ENCODE peak calls at places on chromosomes 6 and 20, in eight cellular contexts. M is gastrocnemius medialis, D is GM23248, H is mesendoderm, O is hepatocyte, N is right cardiac atrium, L is fibroblast of pulmonary artery, Z is AG09309. V is an unnamed sample.

GRCh38 chr6:34556031-34556471 is at the start of gene SPDEF:
- DNase-seq in M (no peak), D (no peak), H (no peak), O (no peak), N (no peak), L (no peak), Z (no peak), V (no peak)

GRCh38 chr6:27281105-27281539 is 31.0 kb downstream of the POM121L2 start:
- DNase-seq in M (no peak), D (no peak), H (peak), O (no peak), N (no peak), L (no peak), Z (no peak), V (no peak)

GRCh38 chr6:118580585-118581419 is 32.7 kb downstream of the PLN start:
- DNase-seq in M (peak), D (peak), H (peak), O (peak), N (peak), L (peak), Z (peak), V (peak)

GRCh38 chr20:38724603-38725457 is 544 bp downstream of the SLC32A1 start:
- DNase-seq in M (no peak), D (no peak), H (peak), O (no peak), N (no peak), L (no peak), Z (no peak), V (no peak)

GRCh38 chr20:63320616-63321147 is 27.7 kb downstream of the COL20A1 start:
- DNase-seq in M (no peak), D (no peak), H (no peak), O (no peak), N (no peak), L (no peak), Z (no peak), V (no peak)

GRCh38 chr20:62653951-62654685 is 11.8 kb downstream of the SLCO4A1 start:
- DNase-seq in M (no peak), D (no peak), H (no peak), O (no peak), N (no peak), L (no peak), Z (no peak), V (no peak)

GRCh38 chr6:168871535-168872106 is 382.0 kb downstream of the THBS2 start:
- DNase-seq in M (no peak), D (no peak), H (no peak), O (no peak), N (no peak), L (no peak), Z (no peak), V (no peak)

GRCh38 chr6:79993012-79993910 is 11.2 kb upstream of the TTK start:
- DNase-seq in M (no peak), D (no peak), H (no peak), O (no peak), N (no peak), L (no peak), Z (no peak), V (no peak)

GRCh38 chr6:140078552-140079126 is 704.2 kb upstream of the CITED2 start:
- DNase-seq in M (no peak), D (peak), H (no peak), O (peak), N (no peak), L (peak), Z (peak), V (peak)

GRCh38 chr6:35392773-35393672 is 50.7 kb downstream of the PPARD start:
- DNase-seq in M (no peak), D (peak), H (no peak), O (no peak), N (no peak), L (no peak), Z (no peak), V (no peak)

GRCh38 chr6:141359953-141360352 is 772.8 kb upstream of the GJE1 start:
- DNase-seq in M (no peak), D (no peak), H (peak), O (no peak), N (peak), L (peak), Z (no peak), V (peak)

GRCh38 chr6:151209071-151209831 is 30.5 kb upstream of the AKAP12 start:
- DNase-seq in M (no peak), D (peak), H (no peak), O (peak), N (no peak), L (peak), Z (no peak), V (peak)

GRCh38 chr6:105429676-105430075 is 26.8 kb upstream of the PREP start:
- DNase-seq in M (no peak), D (peak), H (no peak), O (no peak), N (no peak), L (no peak), Z (peak), V (no peak)

GRCh38 chr6:98824163-98824906 is 10.0 kb upstream of the POU3F2 start:
- DNase-seq in M (no peak), D (no peak), H (peak), O (no peak), N (no peak), L (no peak), Z (no peak), V (no peak)

GRCh38 chr20:6562111-6562510 is 205.4 kb upstream of the BMP2 start:
- DNase-seq in M (no peak), D (peak), H (no peak), O (peak), N (no peak), L (peak), Z (no peak), V (peak)

GRCh38 chr6:42428326-42429041 is 23.2 kb downstream of the TRERF1 start:
- DNase-seq in M (no peak), D (peak), H (peak), O (no peak), N (peak), L (no peak), Z (no peak), V (no peak)

GRCh38 chr20:1263853-1264252 is 2.2 kb upstream of the SNPH start:
- DNase-seq in M (no peak), D (peak), H (peak), O (no peak), N (no peak), L (peak), Z (no peak), V (peak)

GRCh38 chr20:34377072-34377847 is 14.2 kb downstream of the ITCH start:
- DNase-seq in M (no peak), D (no peak), H (no peak), O (no peak), N (no peak), L (no peak), Z (no peak), V (no peak)

GRCh38 chr20:32978009-32978335 is 26.3 kb downstream of the SUN5 start:
- DNase-seq in M (no peak), D (no peak), H (no peak), O (no peak), N (no peak), L (no peak), Z (no peak), V (no peak)

GRCh38 chr20:63915471-63915870 is 20.5 kb downstream of the DNAJC5 start:
- DNase-seq in M (no peak), D (no peak), H (no peak), O (no peak), N (no peak), L (no peak), Z (no peak), V (no peak)

GRCh38 chr6:16639689-16640480 is 121.4 kb downstream of the ATXN1 start:
- DNase-seq in M (no peak), D (peak), H (no peak), O (peak), N (no peak), L (peak), Z (peak), V (peak)

GRCh38 chr6:119974430-119975159 is 625.0 kb upstream of the MAN1A1 start:
- DNase-seq in M (no peak), D (no peak), H (no peak), O (no peak), N (no peak), L (no peak), Z (no peak), V (no peak)

GRCh38 chr6:148037496-148037895 is 305.1 kb upstream of the SASH1 start:
- DNase-seq in M (no peak), D (peak), H (no peak), O (no peak), N (no peak), L (no peak), Z (peak), V (no peak)

GRCh38 chr6:1313755-1314503 is 2.0 kb downstream of the FOXQ1 start:
- DNase-seq in M (no peak), D (peak), H (peak), O (peak), N (no peak), L (no peak), Z (no peak), V (no peak)

GRCh38 chr20:35866446-35867202 is 87.7 kb downstream of the SCAND1 start:
- DNase-seq in M (no peak), D (peak), H (no peak), O (no peak), N (no peak), L (peak), Z (peak), V (peak)

GRCh38 chr6:100459291-100459690 is 5.4 kb downstream of the SIM1 start:
- DNase-seq in M (no peak), D (no peak), H (no peak), O (no peak), N (no peak), L (no peak), Z (no peak), V (no peak)

GRCh38 chr6:56913276-56914138 is 41.4 kb upstream of the BEND6 start:
- DNase-seq in M (no peak), D (no peak), H (no peak), O (no peak), N (no peak), L (no peak), Z (no peak), V (no peak)

DNA sequence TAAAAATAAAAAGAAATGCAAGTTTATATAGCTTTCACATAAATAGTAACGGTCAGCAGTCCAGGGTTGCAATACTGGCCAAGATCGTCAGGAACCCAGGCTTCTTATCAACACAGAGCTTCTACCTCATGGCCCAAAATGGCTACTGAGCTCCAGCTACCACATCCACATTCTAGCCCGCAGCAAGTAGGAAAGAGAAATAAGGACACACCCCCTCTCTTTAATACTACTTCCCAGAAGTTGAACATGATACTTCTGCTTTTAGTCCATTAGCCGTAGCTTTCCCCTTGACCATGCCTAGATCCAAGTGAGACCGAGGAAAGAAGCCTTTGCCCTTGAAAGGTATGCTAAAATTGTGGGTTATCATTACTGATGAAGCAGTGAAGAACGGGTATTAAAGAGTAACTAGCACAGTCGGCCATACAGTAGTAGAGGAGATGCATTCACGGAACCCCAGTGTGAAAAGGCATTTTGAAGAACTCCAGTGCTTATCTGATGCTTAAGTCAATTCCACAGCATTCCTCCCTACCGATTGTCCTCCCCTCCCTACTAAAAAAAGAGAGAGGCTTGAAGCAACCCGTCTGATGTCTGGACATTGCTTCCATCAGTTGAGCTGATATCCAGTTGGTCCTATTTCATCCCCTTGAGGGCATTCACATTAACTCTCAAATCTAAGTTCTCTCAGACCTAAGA is 226.9 kb upstream of the RREB1 start:
- DNase-seq in M (no peak), D (no peak), H (peak), O (no peak), N (no peak), L (no peak), Z (no peak), V (no peak)
- H3K4me3 ChIP-seq in M (no peak), D (no peak), H (no peak), O (no peak), N (no peak), L (no peak), Z (no peak), V (no peak)

GRCh38 chr6:8983202-8983688 is 547.9 kb upstream of the SLC35B3 start:
- DNase-seq in M (peak), D (peak), H (peak), O (peak), N (peak), L (peak), Z (peak), V (peak)
- H3K4me3 ChIP-seq in M (no peak), D (peak), H (no peak), O (no peak), N (no peak), L (no peak), Z (peak), V (no peak)

GRCh38 chr20:57071283-57071701 is 195.1 kb downstream of the BMP7 start:
- DNase-seq in M (no peak), D (peak), H (peak), O (peak), N (no peak), L (no peak), Z (no peak), V (no peak)
- H3K4me3 ChIP-seq in M (no peak), D (no peak), H (peak), O (no peak), N (no peak), L (no peak), Z (no peak), V (no peak)

GRCh38 chr20:31674895-31675827 is 37.4 kb downstream of the COX4I2 start:
- DNase-seq in M (peak), D (peak), H (peak), O (no peak), N (peak), L (peak), Z (peak), V (peak)

GRCh38 chr20:31676534-31677030 is 38.9 kb downstream of the COX4I2 start:
- DNase-seq in M (no peak), D (no peak), H (no peak), O (no peak), N (no peak), L (no peak), Z (no peak), V (no peak)

GRCh38 chr20:31677553-31678260 is 40.0 kb downstream of the COX4I2 start:
- DNase-seq in M (no peak), D (no peak), H (no peak), O (no peak), N (no peak), L (no peak), Z (no peak), V (no peak)

GRCh38 chr20:31673943-31674463 is 36.3 kb downstream of the COX4I2 start:
- DNase-seq in M (no peak), D (no peak), H (no peak), O (no peak), N (no peak), L (no peak), Z (no peak), V (no peak)

DNA sequence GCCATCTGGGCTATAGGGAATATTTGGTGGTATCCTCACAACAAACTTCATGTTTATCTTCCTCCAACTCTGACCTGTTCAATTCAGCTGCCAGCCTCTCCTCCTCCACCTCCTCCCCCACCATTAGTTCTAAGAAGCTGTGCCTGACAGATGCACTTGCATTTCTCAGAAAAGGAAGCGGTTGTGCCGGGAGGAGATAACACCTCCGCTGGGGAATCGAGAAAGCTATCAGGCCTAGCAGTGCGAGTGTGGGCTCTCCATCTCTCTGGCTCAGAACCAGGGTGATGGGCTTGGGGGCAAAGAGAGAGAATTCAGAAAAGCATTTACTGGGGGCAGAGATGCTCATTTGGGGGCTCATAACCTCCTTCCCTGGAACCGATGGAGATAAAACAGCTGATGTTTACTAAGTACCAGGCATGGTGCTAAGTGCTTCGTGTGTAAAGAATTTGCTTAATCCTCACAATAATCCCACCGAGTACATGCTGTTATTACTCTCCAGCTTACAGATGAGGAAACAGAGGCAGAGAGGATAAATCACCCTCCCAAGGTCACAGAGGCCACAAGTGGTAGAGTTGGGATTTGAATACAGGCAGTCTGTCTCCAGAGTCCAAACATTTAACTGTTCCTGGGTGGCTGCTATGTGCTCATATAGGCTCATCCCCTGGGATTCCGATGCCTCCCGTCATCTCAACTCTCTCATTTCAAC is 38.3 kb downstream of the COX4I2 start:
- DNase-seq in M (no peak), D (peak), H (peak), O (no peak), N (no peak), L (peak), Z (no peak), V (no peak)
- H3K4me3 ChIP-seq in M (no peak), D (no peak), H (no peak), O (no peak), N (no peak), L (peak), Z (no peak), V (no peak)